ENCODE peak calls at places on chromosomes 13 and 19, in four cellular contexts. One of them, this sample, is unnamed.
A peak's percentile ranks its signal among the peaks of the same experiment; 100 is the strongest.

GRCh38 chr13:110713981-110714797 is 689 bp downstream of the ING1 start:
- DNase-seq in caudate nucleus: no peak
- DNase-seq in vagina: no peak
- DNase-seq in breast epithelium: peak; percentile 62
- DNase-seq in this sample: peak; percentile 35

GRCh38 chr13:26502826-26503225 is 54.7 kb upstream of the WASF3 start:
- DNase-seq in vagina: no peak
- DNase-seq in breast epithelium: no peak
- DNase-seq in caudate nucleus: no peak
- DNase-seq in this sample: no peak

GRCh38 chr13:84121456-84121855 is 239.2 kb upstream of the SLITRK1 start:
- DNase-seq in vagina: no peak
- DNase-seq in caudate nucleus: no peak
- DNase-seq in breast epithelium: no peak
- DNase-seq in this sample: no peak

GRCh38 chr13:41271456-41272285 is 8.3 kb upstream of the MTRF1 start:
- DNase-seq in vagina: no peak
- DNase-seq in breast epithelium: no peak
- DNase-seq in caudate nucleus: no peak
- DNase-seq in this sample: no peak

GRCh38 chr19:5564930-5565329 is 2.8 kb downstream of the TINCR start:
- DNase-seq in caudate nucleus: no peak
- DNase-seq in vagina: no peak
- DNase-seq in breast epithelium: no peak
- DNase-seq in this sample: no peak

GRCh38 chr13:34657716-34658115 is 284.4 kb upstream of the NBEA start:
- DNase-seq in caudate nucleus: no peak
- DNase-seq in vagina: no peak
- DNase-seq in breast epithelium: no peak
- DNase-seq in this sample: no peak

GRCh38 chr19:45251452-45252354 is 632 bp downstream of the MARK4 start:
- DNase-seq in vagina: no peak
- DNase-seq in breast epithelium: no peak
- DNase-seq in caudate nucleus: no peak
- DNase-seq in this sample: no peak

GRCh38 chr19:47507031-47507430 is 7.8 kb downstream of the NAPA start:
- DNase-seq in caudate nucleus: peak; percentile 22
- DNase-seq in vagina: no peak
- DNase-seq in breast epithelium: peak; percentile 83
- DNase-seq in this sample: no peak

GRCh38 chr13:20127263-20127562 is 33.6 kb downstream of the GJA3 start:
- DNase-seq in breast epithelium: no peak
- DNase-seq in vagina: no peak
- DNase-seq in caudate nucleus: no peak
- DNase-seq in this sample: no peak

GRCh38 chr19:5447700-5448311 is 7.4 kb upstream of the ZNRF4 start:
- DNase-seq in breast epithelium: no peak
- DNase-seq in caudate nucleus: no peak
- DNase-seq in vagina: no peak
- DNase-seq in this sample: no peak

GRCh38 chr19:55712804-55713631 is 25.2 kb downstream of the NLRP9 start:
- DNase-seq in vagina: no peak
- DNase-seq in breast epithelium: no peak
- DNase-seq in caudate nucleus: no peak
- DNase-seq in this sample: no peak

GRCh38 chr19:50293263-50294004 is 35.7 kb downstream of the KCNC3 start:
- DNase-seq in breast epithelium: no peak
- DNase-seq in vagina: no peak
- DNase-seq in caudate nucleus: no peak
- DNase-seq in this sample: no peak

GRCh38 chr19:50482271-50482855 is 5.7 kb upstream of the GARIN5A start:
- DNase-seq in breast epithelium: no peak
- DNase-seq in caudate nucleus: no peak
- DNase-seq in vagina: no peak
- DNase-seq in this sample: no peak

GRCh38 chr19:18171605-18172327 is 1.8 kb upstream of the IFI30 start:
- DNase-seq in vagina: peak; percentile 70
- DNase-seq in breast epithelium: no peak
- DNase-seq in caudate nucleus: no peak
- DNase-seq in this sample: no peak

GRCh38 chr19:46368116-46368515 is 21.2 kb downstream of the PPP5C start:
- DNase-seq in vagina: no peak
- DNase-seq in breast epithelium: no peak
- DNase-seq in caudate nucleus: no peak
- DNase-seq in this sample: no peak

GRCh38 chr19:33214621-33215020 is 11.0 kb downstream of the SLC7A10 start:
- DNase-seq in breast epithelium: no peak
- DNase-seq in vagina: no peak
- DNase-seq in caudate nucleus: no peak
- DNase-seq in this sample: no peak

GRCh38 chr13:114130708-114131580 is 1.5 kb downstream of the RASA3 start:
- DNase-seq in vagina: no peak
- DNase-seq in caudate nucleus: no peak
- DNase-seq in breast epithelium: no peak
- DNase-seq in this sample: peak; percentile 40

GRCh38 chr19:17123041-17123440 is 47.5 kb downstream of the MYO9B start:
- DNase-seq in breast epithelium: no peak
- DNase-seq in vagina: no peak
- DNase-seq in caudate nucleus: no peak
- DNase-seq in this sample: no peak
- H3K27ac ChIP-seq in breast epithelium: no peak overlapping the region
- H3K27ac ChIP-seq in vagina: no peak overlapping the region
- H3K27ac ChIP-seq in caudate nucleus: no peak overlapping the region
- H3K27ac ChIP-seq in this sample: no peak overlapping the region

GRCh38 chr13:48235100-48235813 is 2.3 kb downstream of the ITM2B start:
- DNase-seq in breast epithelium: no peak
- DNase-seq in caudate nucleus: no peak
- DNase-seq in vagina: no peak
- DNase-seq in this sample: peak; percentile 26

GRCh38 chr13:48235814-48236135 is 2.8 kb downstream of the ITM2B start:
- DNase-seq in breast epithelium: no peak
- DNase-seq in caudate nucleus: no peak
- DNase-seq in vagina: no peak
- DNase-seq in this sample: no peak

GRCh38 chr13:48234652-48235099 is 1.7 kb downstream of the ITM2B start:
- DNase-seq in caudate nucleus: no peak
- DNase-seq in breast epithelium: no peak
- DNase-seq in vagina: no peak
- DNase-seq in this sample: no peak

GRCh38 chr13:48233886-48234488 is 981 bp downstream of the ITM2B start:
- DNase-seq in caudate nucleus: no peak
- DNase-seq in breast epithelium: no peak
- DNase-seq in vagina: no peak
- DNase-seq in this sample: no peak

DNA sequence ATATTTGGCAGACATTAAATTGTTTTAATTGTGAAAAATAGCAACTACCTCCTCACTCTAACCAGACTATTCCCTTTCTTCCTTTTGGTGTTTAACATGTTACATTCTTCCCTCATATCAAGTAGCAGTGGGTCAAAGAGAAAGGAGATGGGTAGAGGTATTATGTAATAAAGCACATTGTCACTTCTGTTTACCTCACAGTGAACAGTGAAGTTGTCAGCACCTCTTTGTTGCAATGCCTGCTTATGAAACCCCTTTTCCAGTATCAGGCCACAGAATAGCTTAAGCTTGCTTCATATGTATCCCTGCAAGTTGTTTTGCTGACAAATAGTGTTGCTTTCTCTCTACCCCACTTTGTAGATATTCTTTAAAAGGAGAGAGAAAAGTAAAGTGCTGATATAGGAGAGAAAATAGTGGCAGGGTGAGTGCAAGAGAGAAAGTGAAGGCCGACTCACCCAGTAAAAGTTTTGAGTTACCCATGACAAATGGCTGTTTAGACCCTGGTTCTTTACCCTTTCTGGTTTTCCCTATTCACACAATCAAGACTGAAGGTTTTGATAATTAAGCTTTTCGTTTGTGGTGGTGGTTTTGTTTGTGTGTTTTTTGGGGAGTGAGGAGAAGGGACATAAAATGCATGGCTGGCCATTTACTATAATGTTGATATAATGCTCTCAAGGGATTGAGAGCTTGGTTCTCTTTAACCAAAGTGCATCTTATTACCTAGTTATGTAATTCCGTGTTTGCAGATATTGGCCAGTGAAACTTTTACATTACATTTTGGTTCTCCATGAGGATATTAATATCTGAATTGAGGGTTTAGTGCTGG is 3.7 kb downstream of the ITM2B start:
- DNase-seq in caudate nucleus: no peak
- DNase-seq in vagina: no peak
- DNase-seq in breast epithelium: no peak
- DNase-seq in this sample: no peak
- H3K27ac ChIP-seq in caudate nucleus: peak overlapping the region; percentile 86
- H3K27ac ChIP-seq in vagina: peak overlapping the region; percentile 99
- H3K27ac ChIP-seq in breast epithelium: peak overlapping the region; percentile 100
- H3K27ac ChIP-seq in this sample: peak overlapping the region; percentile 67

GRCh38 chr19:7871280-7871529 is 3.0 kb downstream of the PRR36 start:
- DNase-seq in caudate nucleus: no peak
- DNase-seq in vagina: no peak
- DNase-seq in breast epithelium: no peak
- DNase-seq in this sample: no peak

GRCh38 chr19:7871530-7872305 is 2.5 kb downstream of the PRR36 start:
- DNase-seq in breast epithelium: peak; percentile 93
- DNase-seq in caudate nucleus: peak; percentile 39
- DNase-seq in vagina: no peak
- DNase-seq in this sample: peak; percentile 40

GRCh38 chr19:7874080-7874856 is at the start of gene PRR36:
- DNase-seq in vagina: no peak
- DNase-seq in caudate nucleus: peak; percentile 48
- DNase-seq in breast epithelium: peak; percentile 72
- DNase-seq in this sample: peak; percentile 48

GRCh38 chr19:7873304-7874079 is 698 bp downstream of the PRR36 start:
- DNase-seq in caudate nucleus: no peak
- DNase-seq in breast epithelium: no peak
- DNase-seq in vagina: no peak
- DNase-seq in this sample: no peak

GRCh38 chr19:7872306-7873204 is 1.6 kb downstream of the PRR36 start:
- DNase-seq in caudate nucleus: no peak
- DNase-seq in breast epithelium: no peak
- DNase-seq in vagina: no peak
- DNase-seq in this sample: no peak
- H3K27ac ChIP-seq in caudate nucleus: no peak overlapping the region
- H3K27ac ChIP-seq in breast epithelium: peak overlapping the region; percentile 1
- H3K27ac ChIP-seq in vagina: no peak overlapping the region
- H3K27ac ChIP-seq in this sample: no peak overlapping the region

GRCh38 chr13:48782429-48782840 is 128.7 kb downstream of the CYSLTR2 start:
- DNase-seq in vagina: no peak
- DNase-seq in caudate nucleus: no peak
- DNase-seq in breast epithelium: no peak
- DNase-seq in this sample: no peak
- H3K27ac ChIP-seq in vagina: no peak overlapping the region
- H3K27ac ChIP-seq in caudate nucleus: no peak overlapping the region
- H3K27ac ChIP-seq in breast epithelium: no peak overlapping the region
- H3K27ac ChIP-seq in this sample: no peak overlapping the region

GRCh38 chr19:12140545-12141404 is 625 bp upstream of the ZNF20 start:
- DNase-seq in breast epithelium: peak; percentile 91
- DNase-seq in caudate nucleus: peak; percentile 73
- DNase-seq in vagina: no peak
- DNase-seq in this sample: peak; percentile 92
- H3K27ac ChIP-seq in breast epithelium: peak overlapping the region; percentile 94
- H3K27ac ChIP-seq in caudate nucleus: peak overlapping the region; percentile 49
- H3K27ac ChIP-seq in vagina: peak overlapping the region; percentile 66
- H3K27ac ChIP-seq in this sample: peak overlapping the region; percentile 71

GRCh38 chr13:18236528-18236815 is 945.2 kb downstream of the TUBA3C start:
- DNase-seq in caudate nucleus: no peak
- DNase-seq in vagina: no peak
- DNase-seq in breast epithelium: no peak
- DNase-seq in this sample: no peak
- H3K27ac ChIP-seq in caudate nucleus: no peak overlapping the region
- H3K27ac ChIP-seq in vagina: no peak overlapping the region
- H3K27ac ChIP-seq in breast epithelium: no peak overlapping the region
- H3K27ac ChIP-seq in this sample: no peak overlapping the region

DNA sequence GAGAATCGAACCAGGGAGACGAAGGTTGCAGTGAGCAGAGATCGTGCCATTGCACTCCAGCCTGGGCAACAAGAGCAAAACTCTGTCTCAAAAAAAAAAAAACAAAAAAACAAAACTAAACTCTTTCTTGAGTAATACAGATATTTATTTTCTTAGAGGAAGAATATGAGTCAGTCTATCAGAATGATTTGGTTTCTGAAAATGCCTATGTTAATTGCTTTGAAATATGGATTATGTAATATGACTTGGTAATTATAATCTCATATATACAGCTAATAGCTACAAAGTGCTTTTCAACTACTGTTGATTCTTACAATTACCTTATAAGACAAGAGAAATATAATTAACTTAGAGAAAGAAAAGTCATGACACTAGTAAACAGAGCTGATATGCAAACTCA is 88.1 kb downstream of the TBC1D4 start:
- DNase-seq in breast epithelium: no peak
- DNase-seq in vagina: no peak
- DNase-seq in caudate nucleus: no peak
- DNase-seq in this sample: no peak
- H3K27ac ChIP-seq in breast epithelium: no peak overlapping the region
- H3K27ac ChIP-seq in vagina: no peak overlapping the region
- H3K27ac ChIP-seq in caudate nucleus: no peak overlapping the region
- H3K27ac ChIP-seq in this sample: no peak overlapping the region

GRCh38 chr13:42729857-42730402 is 51.5 kb upstream of the FAM216B start:
- DNase-seq in caudate nucleus: no peak
- DNase-seq in vagina: no peak
- DNase-seq in breast epithelium: no peak
- DNase-seq in this sample: no peak

GRCh38 chr13:42733046-42733445 is 48.3 kb upstream of the FAM216B start:
- DNase-seq in vagina: no peak
- DNase-seq in caudate nucleus: no peak
- DNase-seq in breast epithelium: no peak
- DNase-seq in this sample: no peak

GRCh38 chr13:42732073-42732472 is 49.3 kb upstream of the FAM216B start:
- DNase-seq in caudate nucleus: no peak
- DNase-seq in vagina: no peak
- DNase-seq in breast epithelium: no peak
- DNase-seq in this sample: no peak

GRCh38 chr13:42722883-42723539 is 58.4 kb upstream of the FAM216B start:
- DNase-seq in vagina: no peak
- DNase-seq in breast epithelium: no peak
- DNase-seq in caudate nucleus: no peak
- DNase-seq in this sample: no peak

GRCh38 chr13:42728507-42729180 is 52.7 kb upstream of the FAM216B start:
- DNase-seq in breast epithelium: no peak
- DNase-seq in vagina: no peak
- DNase-seq in caudate nucleus: no peak
- DNase-seq in this sample: no peak
- H3K27ac ChIP-seq in breast epithelium: no peak overlapping the region
- H3K27ac ChIP-seq in vagina: no peak overlapping the region
- H3K27ac ChIP-seq in caudate nucleus: no peak overlapping the region
- H3K27ac ChIP-seq in this sample: no peak overlapping the region